ENCODE peak calls at places on chromosomes 5 and 9, in four cellular contexts. G is amniotic epithelial cell, P is germinal center, O is mammary epithelial cell. A is an unnamed sample.

GRCh38 chr9:26945591-26945990 is 1.5 kb downstream of the PLAA start:
- DNase-seq in P (no peak), O (no peak), G (no peak), A (peak)

GRCh38 chr9:77562021-77562748 is 85.9 kb downstream of the GNA14 start:
- DNase-seq in G (no peak), O (no peak), P (no peak), A (no peak)

GRCh38 chr9:97703437-97704326 is 6.5 kb upstream of the XPA start:
- DNase-seq in G (peak), O (peak), P (no peak), A (peak)

GRCh38 chr5:172114875-172115422 is 73.1 kb downstream of the STK10 start:
- DNase-seq in P (peak), O (no peak), G (no peak), A (no peak)

GRCh38 chr9:78695521-78695920 is 398.6 kb downstream of the PSAT1 start:
- DNase-seq in P (no peak), G (no peak), O (no peak), A (no peak)

GRCh38 chr5:41921874-41922273 is 3.2 kb upstream of the FBXO4 start:
- DNase-seq in G (peak), P (no peak), O (peak), A (peak)

GRCh38 chr5:14512574-14512973 is 69.0 kb upstream of the OTULINL start:
- DNase-seq in G (no peak), O (no peak), P (no peak), A (no peak)

GRCh38 chr5:67095346-67095871 is 101.2 kb downstream of the CD180 start:
- DNase-seq in P (no peak), G (peak), O (peak), A (peak)

GRCh38 chr9:37626708-37627293 is 24.0 kb upstream of the FRMPD1 start:
- DNase-seq in O (peak), G (no peak), P (no peak), A (no peak)

GRCh38 chr5:32713396-32714381 is 2.6 kb downstream of the NPR3 start:
- DNase-seq in O (peak), P (no peak), G (peak), A (peak)

GRCh38 chr5:56698463-56699381 is 116.6 kb upstream of the MAP3K1 start:
- DNase-seq in O (no peak), G (no peak), P (no peak), A (no peak)

GRCh38 chr9:131942076-131942720 is 137.5 kb downstream of the MED27 start:
- DNase-seq in G (peak), P (no peak), O (no peak), A (peak)

GRCh38 chr5:157107508-157107907 is 1.3 kb downstream of the HAVCR2 start:
- DNase-seq in O (no peak), G (peak), P (no peak), A (peak)

GRCh38 chr9:77017505-77017894 is 2.0 kb upstream of the FOXB2 start:
- DNase-seq in P (no peak), G (no peak), O (no peak), A (no peak)

GRCh38 chr5:84181093-84181492 is 203.6 kb downstream of the EDIL3 start:
- DNase-seq in P (no peak), O (no peak), G (peak), A (no peak)

GRCh38 chr5:6593148-6594016 is 39.5 kb downstream of the NSUN2 start:
- DNase-seq in P (no peak), G (no peak), O (peak), A (no peak)

GRCh38 chr5:79505138-79505537 is 8.8 kb downstream of the HOMER1 start:
- DNase-seq in G (no peak), P (no peak), O (no peak), A (no peak)

GRCh38 chr9:87433853-87434252 is 63.8 kb upstream of the DAPK1 start:
- DNase-seq in G (no peak), P (no peak), O (peak), A (peak)

GRCh38 chr9:99112750-99113417 is 8.0 kb downstream of the TGFBR1 start:
- DNase-seq in G (no peak), O (no peak), P (no peak), A (no peak)

GRCh38 chr5:103098993-103099392 is 20.9 kb downstream of the GIN1 start:
- DNase-seq in O (no peak), P (no peak), G (peak), A (no peak)

GRCh38 chr9:88898033-88898432 is 93.2 kb upstream of the S1PR3 start:
- DNase-seq in P (no peak), G (no peak), O (no peak), A (peak)

GRCh38 chr5:139577689-139578347 is 16.7 kb downstream of the UBE2D2 start:
- DNase-seq in P (no peak), G (no peak), O (no peak), A (no peak)

GRCh38 chr5:154603978-154604679 is 126.1 kb upstream of the HAND1 start:
- DNase-seq in O (no peak), P (no peak), G (peak), A (peak)

GRCh38 chr5:177310757-177311173 is 933 bp downstream of the MXD3 start:
- DNase-seq in P (peak), O (peak), G (no peak), A (peak)